ENCODE peak calls at places on chromosomes 4 and X, in nine cellular contexts. C is MCF 10A, F is cardiac fibroblast, E is AG04450, N is neural crest cell, Y is BE2C, A is mesothelial cell of epicardium, O is type B pancreatic cell, M is tibial nerve. P is an unnamed sample.

GRCh38 chrX:126723881-126724280 is 95.6 kb upstream of the PRR32 start:
- DNase-seq in C (no peak), F (no peak), E (no peak), N (no peak), Y (no peak), A (no peak), O (no peak), M (no peak), P (no peak)

GRCh38 chr4:161419822-161420221 is 744.0 kb downstream of the FSTL5 start:
- DNase-seq in C (peak; percentile 8), F (no peak), E (no peak), N (no peak), Y (peak; percentile 55), A (no peak), O (no peak), M (no peak), P (no peak)

GRCh38 chr4:187019896-187020295 is 296.2 kb upstream of the FAT1 start:
- DNase-seq in C (no peak), F (no peak), E (no peak), N (no peak), Y (no peak), A (no peak), O (no peak), M (no peak), P (no peak)

GRCh38 chr4:80173387-80173786 is 23.9 kb upstream of the PRDM8 start:
- DNase-seq in C (peak; percentile 60), F (peak; percentile 69), E (no peak), N (no peak), Y (no peak), A (no peak), O (no peak), M (no peak), P (no peak)

GRCh38 chr4:158172558-158173258 is at the start of gene GASK1B:
- DNase-seq in C (peak; percentile 68), F (peak; percentile 84), E (peak; percentile 18), N (no peak), Y (peak; percentile 21), A (no peak), O (no peak), M (peak; percentile 23), P (no peak)

GRCh38 chr4:185520119-185520518 is 15.2 kb downstream of the PDLIM3 start:
- DNase-seq in C (no peak), F (peak; percentile 93), E (no peak), N (no peak), Y (no peak), A (no peak), O (no peak), M (no peak), P (no peak)

GRCh38 chrX:19446397-19446796 is 68.9 kb downstream of the MAP3K15 start:
- DNase-seq in C (no peak), F (no peak), E (no peak), N (no peak), Y (no peak), A (no peak), O (no peak), M (no peak), P (no peak)

GRCh38 chrX:31200430-31200829 is 128.6 kb upstream of the FTHL17 start:
- DNase-seq in C (no peak), F (no peak), E (no peak), N (no peak), Y (no peak), A (no peak), O (no peak), M (no peak), P (no peak)

GRCh38 chrX:44675364-44676024 is 132.8 kb upstream of the FUNDC1 start:
- DNase-seq in C (peak; percentile 97), F (peak; percentile 89), E (peak; percentile 88), N (no peak), Y (peak; percentile 87), A (peak; percentile 42), O (no peak), M (peak; percentile 13), P (no peak)

GRCh38 chrX:153816821-153817220 is 13.5 kb downstream of the PDZD4 start:
- DNase-seq in C (no peak), F (peak; percentile 8), E (no peak), N (no peak), Y (no peak), A (no peak), O (no peak), M (no peak), P (no peak)

GRCh38 chr4:139042981-139043460 is 27.4 kb downstream of the NOCT start:
- DNase-seq in C (no peak), F (no peak), E (no peak), N (no peak), Y (no peak), A (no peak), O (no peak), M (no peak), P (no peak)

GRCh38 chrX:34734383-34734782 is 77.3 kb upstream of the TMEM47 start:
- DNase-seq in C (peak; percentile 3), F (peak; percentile 0), E (peak; percentile 1), N (no peak), Y (no peak), A (no peak), O (no peak), M (no peak), P (no peak)

GRCh38 chr4:169996379-169997245 is 29.6 kb downstream of the MFAP3L start:
- DNase-seq in C (no peak), F (no peak), E (no peak), N (no peak), Y (no peak), A (no peak), O (no peak), M (no peak), P (no peak)

GRCh38 chrX:38806054-38806389 is 4.8 kb downstream of the MID1IP1 start:
- DNase-seq in C (peak; percentile 62), F (no peak), E (no peak), N (no peak), Y (peak; percentile 30), A (no peak), O (no peak), M (no peak), P (no peak)

GRCh38 chr4:76767983-76768382 is 130.0 kb downstream of the SOWAHB start:
- DNase-seq in C (no peak), F (no peak), E (no peak), N (no peak), Y (no peak), A (no peak), O (no peak), M (no peak), P (no peak)

GRCh38 chr4:147816382-147817254 is 84.7 kb downstream of the ARHGAP10 start:
- DNase-seq in C (no peak), F (no peak), E (no peak), N (no peak), Y (no peak), A (no peak), O (no peak), M (no peak), P (no peak)

GRCh38 chr4:99054428-99054994 is 34.1 kb downstream of the ADH5 start:
- DNase-seq in C (no peak), F (no peak), E (no peak), N (no peak), Y (no peak), A (no peak), O (no peak), M (no peak), P (no peak)

GRCh38 chr4:22877653-22878052 is 184.9 kb downstream of the GBA3 start:
- DNase-seq in C (no peak), F (no peak), E (no peak), N (no peak), Y (no peak), A (no peak), O (no peak), M (no peak), P (no peak)

GRCh38 chr4:28062562-28062961 is 1201.9 kb downstream of the STIM2 start:
- DNase-seq in C (no peak), F (no peak), E (no peak), N (no peak), Y (no peak), A (no peak), O (no peak), M (no peak), P (no peak)
- TF ChIP-seq CTCF in C (no peak), F (no peak), E (no peak), N (no peak), Y (no peak), A (no peak), O (no peak), M (no peak), P (no peak)

GRCh38 chr4:156113138-156113537 is 159.5 kb upstream of the CTSO start:
- DNase-seq in C (peak; percentile 17), F (no peak), E (no peak), N (no peak), Y (no peak), A (no peak), O (no peak), M (no peak), P (no peak)
- TF ChIP-seq CTCF in C (peak; percentile 21), F (no peak), E (peak; percentile 14), N (peak; percentile 48), Y (peak; percentile 16), A (no peak), O (peak; percentile 41), M (no peak), P (peak; percentile 40)

DNA sequence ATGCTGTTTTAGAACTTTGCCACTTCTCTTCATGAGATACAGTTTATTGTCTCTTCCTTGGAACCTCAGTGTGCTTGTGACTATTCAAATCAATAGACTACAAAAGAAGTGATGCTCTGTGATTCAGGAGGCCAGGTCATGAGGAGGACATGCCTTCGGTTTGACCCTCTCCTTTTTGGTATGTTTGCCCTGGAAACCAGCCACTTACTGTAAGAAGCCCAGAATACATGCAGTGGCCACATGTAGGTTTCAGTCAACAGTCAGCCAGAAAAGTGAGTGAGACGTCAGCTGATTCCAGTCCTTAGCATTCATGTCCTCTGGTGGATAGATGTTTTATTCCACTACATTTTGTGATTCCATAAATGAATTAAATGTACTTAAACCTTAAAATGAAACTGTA is 328.7 kb downstream of the PCDH18 start:
- DNase-seq in C (no peak), F (peak; percentile 26), E (peak; percentile 10), N (no peak), Y (no peak), A (no peak), O (no peak), M (no peak), P (no peak)
- TF ChIP-seq CTCF in C (no peak), F (no peak), E (no peak), N (no peak), Y (no peak), A (no peak), O (no peak), M (no peak), P (no peak)

GRCh38 chrX:7927259-7928167 is at the start of gene PNPLA4:
- DNase-seq in C (peak; percentile 74), F (peak; percentile 84), E (no peak), N (peak; percentile 49), Y (no peak), A (peak; percentile 83), O (peak; percentile 81), M (peak; percentile 26), P (peak; percentile 92)
- TF ChIP-seq CTCF in C (no peak), F (no peak), E (peak; percentile 17), N (peak; percentile 30), Y (no peak), A (no peak), O (peak; percentile 50), M (no peak), P (no peak)

GRCh38 chrX:77415161-77415560 is 32.0 kb upstream of the FGF16 start:
- DNase-seq in C (no peak), F (peak; percentile 31), E (no peak), N (no peak), Y (no peak), A (no peak), O (no peak), M (no peak), P (no peak)
- TF ChIP-seq CTCF in C (no peak), F (peak; percentile 19), E (no peak), N (no peak), Y (peak; percentile 26), A (no peak), O (no peak), M (no peak), P (peak; percentile 41)